ENCODE peak calls at places on chromosomes 1 and 21, in eight cellular contexts. C, J, O, P, F, Y, B and N are unnamed samples.

GRCh38 chr1:76949503-76949902 is 82.2 kb downstream of the ST6GALNAC5 start:
- DNase-seq in O (no peak), B (no peak), Y (no peak), F (no peak), C (no peak), P (no peak), J (no peak), N (no peak)

GRCh38 chr21:14259669-14260458 is 43.9 kb downstream of the RBM11 start:
- DNase-seq in C (peak), F (no peak), Y (peak), B (peak), J (no peak), O (no peak), P (peak), N (no peak)

GRCh38 chr21:35852820-35853219 is 207.5 kb downstream of the SETD4 start:
- DNase-seq in J (no peak), O (no peak), B (no peak), Y (no peak), C (no peak), F (no peak), P (no peak), N (no peak)

GRCh38 chr1:27522148-27522859 is 32.3 kb upstream of the WASF2 start:
- DNase-seq in J (peak), O (no peak), F (no peak), Y (no peak), B (no peak), C (no peak), P (no peak), N (no peak)

GRCh38 chr1:241842565-241842964 is 5.4 kb upstream of the EXO1 start:
- DNase-seq in C (no peak), O (no peak), J (no peak), B (no peak), Y (no peak), F (no peak), P (no peak), N (no peak)

GRCh38 chr1:152904688-152905440 is 3.5 kb upstream of the IVL start:
- DNase-seq in Y (no peak), B (no peak), C (no peak), J (no peak), O (no peak), F (no peak), P (no peak), N (no peak)

GRCh38 chr1:110498270-110498669 is 20.7 kb downstream of the KCNA10 start:
- DNase-seq in J (no peak), O (no peak), P (no peak), B (no peak), C (no peak), F (no peak), Y (no peak), N (no peak)

GRCh38 chr1:97331165-97331564 is 589.7 kb downstream of the DPYD start:
- DNase-seq in F (no peak), B (no peak), C (peak), P (no peak), J (no peak), O (no peak), Y (no peak), N (no peak)

GRCh38 chr1:222233441-222234180 is 314.3 kb downstream of the HHIPL2 start:
- DNase-seq in B (no peak), J (no peak), O (no peak), Y (no peak), C (no peak), P (no peak), F (no peak), N (no peak)

GRCh38 chr1:99645199-99645598 is 714 bp upstream of the PALMD start:
- DNase-seq in J (no peak), B (peak), O (peak), F (peak), Y (no peak), C (no peak), P (no peak), N (no peak)

GRCh38 chr1:3430820-3431219 is 23.6 kb upstream of the ARHGEF16 start:
- DNase-seq in F (no peak), P (no peak), J (no peak), O (no peak), Y (no peak), C (no peak), B (no peak), N (no peak)

GRCh38 chr1:17359031-17359430 is 13.0 kb upstream of the PADI6 start:
- DNase-seq in J (no peak), B (no peak), F (no peak), C (no peak), O (no peak), Y (no peak), P (no peak), N (no peak)

GRCh38 chr1:149844650-149845255 is 54.6 kb upstream of the BOLA1 start:
- DNase-seq in Y (no peak), F (no peak), B (no peak), C (no peak), J (no peak), O (no peak), P (no peak), N (no peak)

GRCh38 chr1:2466834-2467554 is 9.1 kb upstream of the PLCH2 start:
- DNase-seq in J (no peak), O (no peak), B (no peak), Y (no peak), C (no peak), F (no peak), P (no peak), N (no peak)

GRCh38 chr1:66210653-66211052 is 323.3 kb upstream of the SGIP1 start:
- DNase-seq in C (no peak), O (no peak), Y (no peak), F (no peak), B (no peak), P (no peak), J (no peak), N (no peak)

GRCh38 chr1:39491146-39491921 is at the start of gene BMP8A:
- DNase-seq in Y (no peak), F (peak), P (no peak), O (peak), J (peak), B (no peak), C (peak), N (no peak)
- TF ChIP-seq CTCF in Y (no peak), F (no peak), P (no peak), O (no peak), J (no peak), B (no peak), C (no peak), N (peak)

GRCh38 chr1:37028981-37029617 is 5.2 kb downstream of the GRIK3 start:
- DNase-seq in O (no peak), C (peak), B (no peak), J (no peak), P (no peak), F (no peak), Y (no peak), N (no peak)
- TF ChIP-seq CTCF in O (no peak), C (no peak), B (no peak), J (no peak), P (no peak), F (no peak), Y (no peak), N (no peak)

GRCh38 chr1:109368464-109368863 is 29.3 kb downstream of the SORT1 start:
- DNase-seq in Y (no peak), B (no peak), F (no peak), J (no peak), C (no peak), O (no peak), P (no peak), N (no peak)
- TF ChIP-seq CTCF in Y (no peak), B (no peak), F (no peak), J (no peak), C (no peak), O (no peak), P (no peak), N (no peak)

GRCh38 chr1:226444901-226445300 is 37.0 kb upstream of the PARP1 start:
- DNase-seq in P (no peak), J (peak), C (peak), B (no peak), F (no peak), O (no peak), Y (no peak), N (no peak)
- TF ChIP-seq CTCF in P (no peak), J (no peak), C (peak), B (no peak), F (no peak), O (no peak), Y (no peak), N (no peak)